ENCODE peak calls at places on chromosomes 11 and 22, in seven cellular contexts. N is glutamatergic neuron, G is dorsolateral prefrontal cortex, R is A549, Q is adrenal gland, S is IMR-90, Z is neural progenitor cell. B is an unnamed sample.

GRCh38 chr11:61482513-61482912 is 26.0 kb upstream of the LRRC10B start:
- DNase-seq in G (no peak), S (no peak), N (peak; percentile 85), R (peak; percentile 33), Q (no peak), Z (peak; percentile 74), B (no peak)

GRCh38 chr11:116108161-116108560 is 603.9 kb upstream of the CADM1 start:
- DNase-seq in R (no peak), S (no peak), N (no peak), Q (no peak), G (no peak), Z (no peak), B (no peak)

GRCh38 chr11:112632866-112633505 is 328.2 kb upstream of the NCAM1 start:
- DNase-seq in S (no peak), Q (no peak), G (no peak), R (no peak), Z (no peak), N (no peak), B (no peak)

GRCh38 chr11:122778148-122778547 is 60.2 kb upstream of the CRTAM start:
- DNase-seq in Z (no peak), Q (no peak), G (no peak), S (peak; percentile 65), R (no peak), N (no peak), B (no peak)

GRCh38 chr22:19884161-19884953 is 29.7 kb upstream of the GNB1L start:
- DNase-seq in Q (no peak), G (peak; percentile 43), N (peak; percentile 12), S (no peak), R (no peak), Z (no peak), B (peak; percentile 20)

GRCh38 chr22:38080847-38081635 is 2.9 kb downstream of the SLC16A8 start:
- DNase-seq in S (peak; percentile 14), Q (peak; percentile 39), N (peak; percentile 71), Z (peak; percentile 74), R (no peak), G (no peak), B (no peak)

GRCh38 chr11:11552688-11553087 is 69.1 kb downstream of the GALNT18 start:
- DNase-seq in Q (no peak), S (no peak), G (no peak), N (no peak), Z (no peak), R (no peak), B (no peak)

GRCh38 chr11:109236188-109236587 is 185.8 kb upstream of the C11orf87 start:
- DNase-seq in N (no peak), Q (no peak), Z (no peak), S (no peak), G (no peak), R (no peak), B (no peak)

GRCh38 chr11:24134879-24135588 is 361.8 kb upstream of the LUZP2 start:
- DNase-seq in G (no peak), Q (no peak), S (no peak), N (no peak), R (no peak), Z (no peak), B (no peak)

GRCh38 chr22:23777776-23778575 is 5.3 kb downstream of the MMP11 start:
- DNase-seq in R (no peak), N (no peak), S (peak; percentile 18), G (no peak), Q (no peak), Z (no peak), B (peak; percentile 44)

GRCh38 chr22:47837703-47838102 is 1075.3 kb downstream of the TBC1D22A start:
- DNase-seq in R (peak; percentile 36), Q (no peak), G (no peak), S (no peak), Z (peak; percentile 49), N (no peak), B (no peak)

GRCh38 chr11:114774599-114775365 is 96.5 kb downstream of the NXPE2 start:
- DNase-seq in N (peak; percentile 84), S (peak; percentile 46), R (peak; percentile 55), Z (peak; percentile 88), Q (peak; percentile 60), G (peak; percentile 58), B (no peak)

GRCh38 chr11:117387992-117388765 is 60.5 kb downstream of the CEP164 start:
- DNase-seq in Z (no peak), S (peak; percentile 77), R (no peak), G (no peak), N (no peak), Q (no peak), B (no peak)

GRCh38 chr22:45006873-45007246 is 2.9 kb downstream of the PHF21B start:
- DNase-seq in Q (peak; percentile 53), Z (peak; percentile 84), G (no peak), N (no peak), R (no peak), S (no peak), B (peak; percentile 53)

GRCh38 chr11:223921-224320 is 12.2 kb downstream of the SIRT3 start:
- DNase-seq in Q (no peak), G (no peak), S (no peak), Z (no peak), N (no peak), R (no peak), B (no peak)

GRCh38 chr22:45572444-45572843 is 69.8 kb downstream of the FBLN1 start:
- DNase-seq in S (no peak), G (no peak), R (no peak), N (no peak), Z (no peak), Q (no peak), B (no peak)

GRCh38 chr22:47457021-47457420 is 694.6 kb downstream of the TBC1D22A start:
- DNase-seq in Q (no peak), G (no peak), R (no peak), N (no peak), S (no peak), Z (no peak), B (no peak)

GRCh38 chr11:126188332-126189108 is 22.9 kb downstream of the RPUSD4 start:
- DNase-seq in S (no peak), N (no peak), Q (no peak), Z (no peak), R (no peak), G (no peak), B (no peak)

GRCh38 chr11:14906614-14907392 is 14.8 kb upstream of the CYP2R1 start:
- DNase-seq in Z (no peak), R (no peak), S (no peak), G (no peak), Q (no peak), N (no peak), B (no peak)

GRCh38 chr11:119029340-119030028 is 1.2 kb downstream of the SLC37A4 start:
- DNase-seq in Q (peak; percentile 22), N (no peak), G (no peak), S (no peak), R (no peak), Z (peak; percentile 45), B (no peak)

GRCh38 chr11:108854366-108854765 is 189.5 kb downstream of the DDX10 start:
- DNase-seq in Z (no peak), G (no peak), S (no peak), N (no peak), Q (no peak), R (no peak), B (no peak)

GRCh38 chr11:75583710-75584658 is 21.9 kb downstream of the SERPINH1 start:
- DNase-seq in R (no peak), Q (peak; percentile 48), N (peak; percentile 76), Z (peak; percentile 86), S (peak; percentile 61), G (peak; percentile 59), B (peak; percentile 87)

GRCh38 chr22:49163960-49164690 is 663.5 kb downstream of the BRD1 start:
- DNase-seq in N (no peak), S (no peak), Z (no peak), Q (no peak), R (no peak), G (peak; percentile 22), B (no peak)

DNA sequence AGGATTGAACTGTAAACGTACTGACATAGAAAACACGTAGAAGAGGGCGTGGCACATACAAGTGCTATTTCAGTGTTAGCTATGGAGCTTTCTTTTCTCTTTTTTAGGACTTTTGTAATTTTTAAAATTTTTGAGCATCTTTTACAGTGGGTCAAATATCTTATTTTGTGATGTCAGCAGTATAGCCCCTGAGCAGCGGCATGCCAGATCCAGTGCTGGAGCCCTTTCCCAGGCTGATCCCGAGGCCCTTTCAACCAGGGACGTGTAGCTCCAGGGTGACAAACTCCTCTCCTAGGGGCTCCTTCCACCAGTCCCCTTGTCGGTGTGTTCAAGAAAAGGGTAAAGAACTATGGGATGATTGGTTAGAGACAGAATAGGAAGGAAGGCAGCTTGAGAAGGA is 777.0 kb downstream of the NTM start:
- DNase-seq in R (no peak), S (no peak), N (no peak), G (no peak), Z (no peak), Q (no peak), B (no peak)
- TF ChIP-seq CTCF in R (no peak), S (no peak), N (no peak), G (no peak), Z (no peak), Q (no peak), B (no peak)

DNA sequence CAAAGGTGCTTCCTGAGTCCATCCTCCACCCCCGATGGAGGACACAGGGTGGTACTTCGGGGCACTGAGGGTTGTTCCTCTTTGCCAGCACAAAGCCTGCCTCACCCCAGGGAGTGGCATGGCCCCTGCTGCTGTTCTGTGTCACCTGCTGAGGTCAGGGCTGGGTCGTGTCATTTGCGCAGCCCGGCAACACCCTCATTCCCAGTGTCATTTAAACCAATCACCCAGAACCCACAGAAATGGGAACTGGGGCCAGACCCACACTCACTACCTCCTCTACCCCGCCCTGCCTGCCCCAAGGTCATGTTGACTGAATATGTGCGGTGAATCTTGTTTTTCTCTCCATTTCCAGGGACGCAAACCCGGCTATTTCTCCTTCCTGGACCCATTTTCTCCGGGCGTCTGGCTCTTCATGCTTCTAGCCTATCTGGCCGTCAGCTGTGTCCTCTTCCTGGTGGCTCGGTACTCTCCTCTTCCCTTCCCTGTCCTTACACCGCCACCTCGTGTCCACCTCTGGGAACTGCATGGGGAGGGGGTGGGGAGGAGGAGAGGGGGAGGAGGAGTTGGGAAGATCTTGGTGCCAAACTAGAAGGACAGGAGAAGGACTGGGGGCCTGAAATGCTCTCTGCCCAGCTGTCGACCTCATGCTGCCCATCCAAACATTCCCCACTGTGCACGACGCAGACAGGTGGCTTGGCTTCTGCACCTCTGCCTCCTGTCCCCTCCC is 71.2 kb upstream of the TBCEL start:
- DNase-seq in Z (peak; percentile 89), Q (peak; percentile 81), R (peak; percentile 74), N (peak; percentile 94), S (peak; percentile 64), G (peak; percentile 80), B (peak; percentile 50)
- TF ChIP-seq CTCF in Z (peak; percentile 93), Q (peak; percentile 74), R (peak; percentile 57), N (peak; percentile 76), S (peak; percentile 74), G (peak; percentile 76), B (peak; percentile 58)

DNA sequence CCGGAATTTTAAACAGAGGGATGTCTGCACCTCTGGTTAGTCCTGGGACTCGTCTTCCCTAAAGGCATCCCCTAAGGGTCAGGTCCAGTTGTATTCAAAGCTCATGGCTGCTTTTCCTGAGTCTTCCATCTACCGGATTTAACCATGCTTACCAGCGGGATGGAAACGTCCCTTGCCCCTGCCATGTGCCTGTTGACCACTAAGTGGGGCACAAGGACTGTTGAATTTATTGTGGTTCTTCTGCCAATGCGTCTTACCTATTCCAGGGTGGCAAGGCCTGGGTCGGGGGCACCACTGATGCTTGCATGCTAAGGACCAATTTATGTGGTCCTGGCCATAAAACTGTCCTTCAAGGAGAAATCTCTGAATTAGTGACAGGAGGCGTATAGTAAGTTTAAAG is 25.6 kb downstream of the ANKRD42 start:
- DNase-seq in G (no peak), S (no peak), Z (peak; percentile 38), N (no peak), Q (peak; percentile 13), R (peak; percentile 27), B (no peak)
- TF ChIP-seq CTCF in G (no peak), S (peak; percentile 33), Z (peak; percentile 50), N (no peak), Q (no peak), R (peak; percentile 17), B (no peak)

GRCh38 chr11:36149538-36150242 is 139.5 kb downstream of the COMMD9 start:
- DNase-seq in Z (peak; percentile 42), Q (peak; percentile 84), R (peak; percentile 94), N (no peak), G (no peak), S (peak; percentile 100), B (peak; percentile 38)
- TF ChIP-seq CTCF in Z (peak; percentile 53), Q (peak; percentile 27), R (peak; percentile 74), N (peak; percentile 56), G (peak; percentile 46), S (peak; percentile 66), B (peak; percentile 20)

B was measured in uterus.